ENCODE peak calls at places on chromosomes 1 and 21, in nine cellular contexts. B, C, R, F, V, O, A, M and I are unnamed samples.
A peak's percentile ranks its signal among the peaks of the same experiment; 100 is the strongest.

GRCh38 chr1:238647877-238648276 is 738.5 kb upstream of the CHRM3 start:
- DNase-seq in C (peak; percentile 98), A (peak; percentile 96), M (no peak), F (no peak), B (no peak), R (peak; percentile 100), O (peak; percentile 60), V (no peak), I (peak; percentile 99)

GRCh38 chr1:153773004-153773921 is 1.9 kb upstream of the SLC27A3 start:
- DNase-seq in F (no peak), O (no peak), B (no peak), R (no peak), M (no peak), C (no peak), V (no peak), A (no peak), I (no peak)

GRCh38 chr1:25095635-25096200 is 136.6 kb downstream of the SYF2 start:
- DNase-seq in M (no peak), O (no peak), C (no peak), V (no peak), B (no peak), R (no peak), A (no peak), F (no peak), I (no peak)

GRCh38 chr1:230550428-230550827 is 91.9 kb upstream of the COG2 start:
- DNase-seq in O (no peak), C (no peak), B (no peak), F (no peak), V (no peak), A (no peak), R (no peak), M (no peak), I (no peak)

GRCh38 chr1:67126974-67127373 is 7.8 kb downstream of the C1orf141 start:
- DNase-seq in A (no peak), M (no peak), V (no peak), B (no peak), F (no peak), R (no peak), O (no peak), C (no peak), I (no peak)

GRCh38 chr1:159091547-159092397 is 15.2 kb upstream of the AIM2 start:
- DNase-seq in O (no peak), B (no peak), R (peak; percentile 86), M (no peak), F (no peak), V (no peak), C (peak; percentile 85), A (no peak), I (peak; percentile 29)

GRCh38 chr1:58155418-58156123 is 391.0 kb downstream of the OMA1 start:
- DNase-seq in B (no peak), V (no peak), R (no peak), O (peak; percentile 81), F (no peak), A (peak; percentile 87), M (no peak), C (peak; percentile 10), I (no peak)

GRCh38 chr1:5847013-5847654 is 145.1 kb downstream of the NPHP4 start:
- DNase-seq in B (no peak), A (peak; percentile 79), O (peak; percentile 90), F (no peak), C (peak; percentile 4), V (no peak), M (no peak), R (peak; percentile 13), I (peak; percentile 7)

GRCh38 chr1:25548601-25549000 is 5.2 kb downstream of the LDLRAP1 start:
- DNase-seq in R (no peak), F (no peak), M (no peak), A (no peak), V (no peak), O (no peak), C (no peak), B (no peak), I (no peak)

GRCh38 chr21:35829014-35829525 is 231.3 kb downstream of the SETD4 start:
- DNase-seq in C (no peak), F (no peak), O (no peak), R (no peak), M (no peak), V (no peak), B (no peak), A (peak; percentile 6), I (no peak)

GRCh38 chr1:219784660-219785391 is 143.5 kb downstream of the SLC30A10 start:
- DNase-seq in R (peak; percentile 21), F (no peak), C (peak; percentile 88), M (no peak), A (no peak), B (no peak), V (no peak), O (no peak), I (peak; percentile 9)

GRCh38 chr1:55318111-55318817 is 103.1 kb upstream of the USP24 start:
- DNase-seq in A (no peak), F (no peak), C (peak; percentile 39), B (no peak), R (peak; percentile 69), V (no peak), O (no peak), M (no peak), I (peak; percentile 55)

GRCh38 chr1:9253706-9254105 is 19.1 kb downstream of the H6PD start:
- DNase-seq in R (peak; percentile 36), C (peak; percentile 20), A (no peak), O (peak; percentile 59), B (no peak), F (no peak), M (no peak), V (no peak), I (peak; percentile 53)
- H3K4me3 ChIP-seq in R (no peak overlapping the region), C (no peak overlapping the region), A (no peak overlapping the region), O (peak overlapping the region; percentile 30), B (no peak overlapping the region), F (no peak overlapping the region), M (no peak overlapping the region), V (no peak overlapping the region), I (no peak overlapping the region)

DNA sequence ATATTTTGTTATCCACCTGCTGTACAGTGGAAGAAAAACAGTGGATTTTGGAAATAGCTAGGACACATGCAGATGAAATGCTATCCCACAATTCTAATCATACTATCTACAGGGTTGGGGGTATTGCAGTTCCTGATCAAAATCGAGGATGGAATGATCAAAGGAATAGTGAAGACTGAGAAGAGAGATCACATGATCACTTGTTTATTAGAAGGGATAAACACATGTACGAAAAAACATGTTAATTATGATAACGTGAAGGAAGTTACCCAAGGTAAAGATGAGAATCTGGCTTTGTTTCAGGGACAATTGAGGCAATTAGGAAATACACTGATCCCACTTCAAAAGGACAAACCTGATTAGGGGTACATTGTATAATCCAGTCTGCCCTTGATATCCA is 8.8 kb upstream of the NENF start:
- DNase-seq in C (no peak), V (no peak), A (no peak), F (no peak), M (no peak), R (no peak), O (no peak), B (no peak), I (no peak)
- H3K27ac ChIP-seq in C (no peak overlapping the region), V (no peak overlapping the region), A (no peak overlapping the region), F (no peak overlapping the region), M (no peak overlapping the region), R (no peak overlapping the region), O (no peak overlapping the region), B (no peak overlapping the region), I (no peak overlapping the region)

GRCh38 chr21:45549670-45550463 is 7.6 kb upstream of the SLC19A1 start:
- DNase-seq in B (no peak), V (no peak), O (no peak), M (no peak), C (no peak), R (no peak), A (no peak), F (peak; percentile 65), I (no peak)
- H3K4me3 ChIP-seq in B (peak overlapping the region; percentile 1), V (peak overlapping the region; percentile 23), O (no peak overlapping the region), M (no peak overlapping the region), C (no peak overlapping the region), R (no peak overlapping the region), A (no peak overlapping the region), F (no peak overlapping the region), I (no peak overlapping the region)

DNA sequence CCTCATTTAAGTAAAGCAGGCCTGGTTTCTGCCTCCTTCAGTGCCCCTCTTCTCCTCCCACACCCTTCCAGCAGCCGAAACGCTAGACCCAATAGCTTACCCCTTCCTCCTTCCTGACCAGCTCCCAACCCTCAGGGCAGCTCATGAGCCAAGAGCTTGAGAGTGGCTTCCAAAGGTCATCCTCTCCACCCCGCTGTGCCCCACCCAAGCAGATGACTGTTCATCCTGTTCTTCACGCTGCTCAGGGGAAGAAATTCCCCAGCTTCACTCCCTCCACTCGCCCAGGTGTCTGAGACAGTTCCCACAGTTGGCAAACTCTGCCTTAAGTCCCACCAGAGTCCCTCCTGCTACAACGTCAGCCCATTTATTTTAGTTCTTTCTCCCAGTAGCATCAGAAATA is 23.4 kb downstream of the ARHGEF19 start:
- DNase-seq in A (no peak), C (peak; percentile 41), V (no peak), F (no peak), M (no peak), B (no peak), O (no peak), R (no peak), I (no peak)
- H3K27ac ChIP-seq in A (no peak overlapping the region), C (no peak overlapping the region), V (no peak overlapping the region), F (no peak overlapping the region), M (no peak overlapping the region), B (no peak overlapping the region), O (no peak overlapping the region), R (no peak overlapping the region), I (no peak overlapping the region)

GRCh38 chr1:109112652-109113285 is 1.1 kb upstream of the ELAPOR1 start:
- DNase-seq in M (peak; percentile 97), O (peak; percentile 99), R (peak; percentile 85), A (peak; percentile 99), B (peak; percentile 87), F (peak; percentile 97), C (peak; percentile 87), V (peak; percentile 86), I (peak; percentile 93)

GRCh38 chr1:109109906-109110305 is 4.0 kb upstream of the ELAPOR1 start:
- DNase-seq in A (no peak), R (no peak), O (no peak), M (peak; percentile 1), V (no peak), C (no peak), B (no peak), F (no peak), I (no peak)

GRCh38 chr1:109113787-109114568 is at the start of gene ELAPOR1:
- DNase-seq in B (peak; percentile 85), C (no peak), F (peak; percentile 79), A (peak; percentile 75), R (peak; percentile 19), O (peak; percentile 71), M (peak; percentile 74), V (peak; percentile 94), I (no peak)

GRCh38 chr1:109111386-109112055 is 2.4 kb upstream of the ELAPOR1 start:
- DNase-seq in R (no peak), O (no peak), C (peak; percentile 6), V (no peak), F (no peak), B (no peak), M (peak; percentile 21), A (no peak), I (no peak)

DNA sequence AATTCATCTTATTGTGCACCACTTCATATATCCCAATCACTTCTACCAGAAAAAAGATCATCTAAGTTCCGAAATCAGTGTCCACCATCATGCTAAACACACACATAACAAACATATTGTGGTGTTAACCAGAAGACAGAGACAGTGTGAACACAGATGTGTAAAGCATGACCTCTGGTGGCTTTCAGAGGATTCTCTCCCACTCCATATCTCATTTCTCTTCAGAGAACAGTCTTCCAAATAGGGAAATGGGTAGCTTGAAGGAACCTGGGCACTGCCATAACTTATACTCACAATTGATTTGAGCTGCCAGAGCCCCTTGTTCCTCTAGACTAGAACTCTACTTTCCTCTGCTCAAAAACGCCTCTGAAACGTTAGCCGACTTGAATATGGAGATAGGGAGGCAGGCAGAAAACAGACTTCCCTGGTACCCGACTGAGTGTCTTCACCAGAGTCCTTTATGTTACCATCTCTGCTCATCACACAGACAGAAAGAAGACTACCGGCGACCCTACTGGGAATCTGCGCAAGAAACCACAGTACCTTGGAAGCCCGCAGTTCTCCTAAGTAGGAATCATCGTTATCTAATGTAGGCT is 1.8 kb upstream of the ELAPOR1 start:
- DNase-seq in A (no peak), F (no peak), C (peak; percentile 43), V (peak; percentile 24), R (peak; percentile 41), B (no peak), O (no peak), M (peak; percentile 34), I (no peak)
- H3K4me3 ChIP-seq in A (peak overlapping the region; percentile 83), F (no peak overlapping the region), C (no peak overlapping the region), V (no peak overlapping the region), R (no peak overlapping the region), B (no peak overlapping the region), O (peak overlapping the region; percentile 8), M (no peak overlapping the region), I (peak overlapping the region; percentile 20)